ENCODE peak calls at places on chromosome 4, in five cellular contexts. K is aorta, S is Right ventricle myocardium inferior, M is H7, T is mesenchymal stem cell. F is an unnamed sample.

GRCh38 chr4:82748781-82749504 is 49.7 kb downstream of the SCD5 start:
- DNase-seq in T (peak), S (no peak), M (no peak), K (no peak), F (no peak)

GRCh38 chr4:111045992-111046391 is 423.1 kb upstream of the PITX2 start:
- DNase-seq in K (no peak), S (no peak), T (no peak), M (peak), F (no peak)

GRCh38 chr4:117064297-117064696 is 21.1 kb downstream of the TRAM1L1 start:
- DNase-seq in K (no peak), T (no peak), M (no peak), S (no peak), F (peak)

GRCh38 chr4:164012396-164013027 is 518.0 kb downstream of the TMA16 start:
- DNase-seq in S (no peak), M (peak), K (no peak), T (peak), F (peak)

GRCh38 chr4:168978001-168978700 is 31.9 kb downstream of the CBR4 start:
- DNase-seq in T (peak), M (no peak), K (no peak), S (no peak), F (peak)

GRCh38 chr4:75542824-75543223 is 13.0 kb upstream of the ODAPH start:
- DNase-seq in T (peak), K (no peak), S (no peak), M (no peak), F (peak)

GRCh38 chr4:152928286-152928685 is 7.8 kb upstream of the FHDC1 start:
- DNase-seq in K (no peak), S (no peak), T (no peak), M (no peak), F (no peak)

GRCh38 chr4:55157559-55158277 is 32.3 kb upstream of the KDR start:
- DNase-seq in S (no peak), T (no peak), M (peak), K (no peak), F (no peak)

GRCh38 chr4:38049545-38050170 is 89.5 kb downstream of the PTTG2 start:
- DNase-seq in M (no peak), T (no peak), S (no peak), K (no peak), F (peak)

GRCh38 chr4:3660086-3660927 is 105.9 kb upstream of the ADRA2C start:
- DNase-seq in S (peak), M (peak), K (no peak), T (no peak), F (no peak)

GRCh38 chr4:185730387-185730786 is 81.6 kb downstream of the SORBS2 start:
- DNase-seq in S (no peak), T (no peak), K (no peak), M (no peak), F (no peak)

GRCh38 chr4:186936496-186937375 is 213.1 kb upstream of the FAT1 start:
- DNase-seq in M (no peak), S (no peak), K (no peak), T (peak), F (peak)

GRCh38 chr4:40630335-40631021 is 814 bp upstream of the RBM47 start:
- DNase-seq in T (no peak), S (no peak), M (peak), K (peak), F (peak)

GRCh38 chr4:88660446-88661294 is 37.0 kb downstream of the NAP1L5 start:
- DNase-seq in S (no peak), M (no peak), T (peak), K (no peak), F (peak)

GRCh38 chr4:72690782-72691181 is 121.8 kb upstream of the ADAMTS3 start:
- DNase-seq in K (no peak), M (no peak), S (no peak), T (no peak), F (no peak)

GRCh38 chr4:186587416-186588018 is 32.1 kb upstream of the MTNR1A start:
- DNase-seq in T (peak), S (no peak), M (peak), K (peak), F (peak)

GRCh38 chr4:140065393-140065792 is 88.6 kb downstream of the MAML3 start:
- DNase-seq in S (no peak), K (no peak), M (no peak), T (peak), F (no peak)

F was measured in PC-3.